ENCODE peak calls at places on chromosomes 3 and 15, in four cellular contexts. One of them, this sample, is unnamed.

GRCh38 chr3:187920871-187921270 is 175.6 kb upstream of the BCL6 start:
- DNase-seq in HCT116: no peak
- DNase-seq in spleen: no peak
- DNase-seq in stomach: no peak
- DNase-seq in this sample: no peak

GRCh38 chr3:110362756-110363155 is 708.9 kb upstream of the NECTIN3 start:
- DNase-seq in HCT116: no peak
- DNase-seq in spleen: no peak
- DNase-seq in stomach: no peak
- DNase-seq in this sample: no peak

GRCh38 chr3:115100172-115100571 is 46.9 kb downstream of the ZBTB20 start:
- DNase-seq in HCT116: no peak
- DNase-seq in spleen: no peak
- DNase-seq in stomach: no peak
- DNase-seq in this sample: no peak

GRCh38 chr3:179432021-179432420 is 19.2 kb downstream of the GNB4 start:
- DNase-seq in HCT116: no peak
- DNase-seq in spleen: no peak
- DNase-seq in stomach: no peak
- DNase-seq in this sample: no peak

GRCh38 chr3:14392231-14392630 is 10.2 kb upstream of the SLC6A6 start:
- DNase-seq in HCT116: no peak
- DNase-seq in spleen: no peak
- DNase-seq in stomach: no peak
- DNase-seq in this sample: no peak

GRCh38 chr15:68145706-68146105 is 59.4 kb downstream of the CALML4 start:
- DNase-seq in HCT116: no peak
- DNase-seq in spleen: no peak
- DNase-seq in stomach: no peak
- DNase-seq in this sample: no peak

GRCh38 chr15:77821188-77821958 is 188.7 kb upstream of the LINGO1 start:
- DNase-seq in HCT116: peak
- DNase-seq in spleen: no peak
- DNase-seq in stomach: peak
- DNase-seq in this sample: peak

GRCh38 chr3:150747909-150748568 is 14.9 kb downstream of the SIAH2 start:
- DNase-seq in HCT116: no peak
- DNase-seq in spleen: no peak
- DNase-seq in stomach: no peak
- DNase-seq in this sample: no peak

GRCh38 chr15:49383266-49383665 is 39.8 kb upstream of the FGF7 start:
- DNase-seq in HCT116: no peak
- DNase-seq in spleen: no peak
- DNase-seq in stomach: no peak
- DNase-seq in this sample: no peak

GRCh38 chr3:38297947-38298711 is 16.0 kb downstream of the SLC22A14 start:
- DNase-seq in HCT116: peak
- DNase-seq in spleen: no peak
- DNase-seq in stomach: no peak
- DNase-seq in this sample: no peak

GRCh38 chr3:20683912-20684311 is 497.9 kb upstream of the SGO1 start:
- DNase-seq in HCT116: no peak
- DNase-seq in spleen: no peak
- DNase-seq in stomach: no peak
- DNase-seq in this sample: no peak

GRCh38 chr15:44289352-44289790 is 852 bp downstream of the GOLM2 start:
- DNase-seq in HCT116: no peak
- DNase-seq in spleen: no peak
- DNase-seq in stomach: no peak
- DNase-seq in this sample: no peak

DNA sequence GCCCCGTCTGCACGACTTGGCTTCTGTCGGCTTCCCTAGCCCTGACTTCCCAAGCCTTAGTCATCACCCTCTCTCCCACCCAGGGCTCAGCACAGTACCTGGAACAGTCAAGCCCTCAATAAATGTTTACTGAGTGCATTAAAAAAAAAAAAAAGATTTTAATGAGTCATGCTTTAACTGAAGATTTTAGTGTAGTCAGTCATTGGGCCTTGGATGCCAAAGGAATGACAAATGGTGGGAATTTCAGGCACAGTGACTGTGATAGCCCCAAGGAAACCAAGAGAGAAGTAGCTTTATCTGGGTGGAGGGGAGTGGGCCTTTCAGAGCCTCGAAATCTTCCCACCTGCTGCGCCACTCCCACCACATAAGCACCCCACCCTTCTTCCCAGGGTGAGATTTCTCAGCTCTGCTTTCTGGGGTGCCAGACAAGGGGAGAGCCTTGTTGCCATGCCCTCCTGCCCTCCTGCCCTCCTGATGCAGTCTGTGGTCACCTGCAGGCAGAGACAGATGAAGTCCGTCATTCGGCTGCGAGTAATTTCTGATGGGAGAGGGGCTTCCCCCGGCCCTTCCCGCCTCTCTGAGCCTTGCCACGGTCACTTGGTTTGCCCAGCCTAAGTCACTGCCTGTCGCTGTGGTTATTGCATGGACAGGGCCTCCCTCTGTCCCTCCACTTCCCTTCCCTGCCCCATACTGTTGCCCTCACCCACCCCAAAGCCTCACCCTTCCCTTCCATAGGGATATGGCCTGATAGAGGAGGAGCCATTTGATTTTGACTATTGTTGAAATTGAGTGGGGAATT is 41.8 kb downstream of the SMAD3 start:
- DNase-seq in HCT116: peak
- DNase-seq in spleen: peak
- DNase-seq in stomach: peak
- DNase-seq in this sample: no peak
- TF ChIP-seq POLR2AphosphoS5 in HCT116: peak
- TF ChIP-seq POLR2AphosphoS5 in spleen: no peak
- TF ChIP-seq POLR2AphosphoS5 in stomach: peak
- TF ChIP-seq POLR2AphosphoS5 in this sample: no peak

DNA sequence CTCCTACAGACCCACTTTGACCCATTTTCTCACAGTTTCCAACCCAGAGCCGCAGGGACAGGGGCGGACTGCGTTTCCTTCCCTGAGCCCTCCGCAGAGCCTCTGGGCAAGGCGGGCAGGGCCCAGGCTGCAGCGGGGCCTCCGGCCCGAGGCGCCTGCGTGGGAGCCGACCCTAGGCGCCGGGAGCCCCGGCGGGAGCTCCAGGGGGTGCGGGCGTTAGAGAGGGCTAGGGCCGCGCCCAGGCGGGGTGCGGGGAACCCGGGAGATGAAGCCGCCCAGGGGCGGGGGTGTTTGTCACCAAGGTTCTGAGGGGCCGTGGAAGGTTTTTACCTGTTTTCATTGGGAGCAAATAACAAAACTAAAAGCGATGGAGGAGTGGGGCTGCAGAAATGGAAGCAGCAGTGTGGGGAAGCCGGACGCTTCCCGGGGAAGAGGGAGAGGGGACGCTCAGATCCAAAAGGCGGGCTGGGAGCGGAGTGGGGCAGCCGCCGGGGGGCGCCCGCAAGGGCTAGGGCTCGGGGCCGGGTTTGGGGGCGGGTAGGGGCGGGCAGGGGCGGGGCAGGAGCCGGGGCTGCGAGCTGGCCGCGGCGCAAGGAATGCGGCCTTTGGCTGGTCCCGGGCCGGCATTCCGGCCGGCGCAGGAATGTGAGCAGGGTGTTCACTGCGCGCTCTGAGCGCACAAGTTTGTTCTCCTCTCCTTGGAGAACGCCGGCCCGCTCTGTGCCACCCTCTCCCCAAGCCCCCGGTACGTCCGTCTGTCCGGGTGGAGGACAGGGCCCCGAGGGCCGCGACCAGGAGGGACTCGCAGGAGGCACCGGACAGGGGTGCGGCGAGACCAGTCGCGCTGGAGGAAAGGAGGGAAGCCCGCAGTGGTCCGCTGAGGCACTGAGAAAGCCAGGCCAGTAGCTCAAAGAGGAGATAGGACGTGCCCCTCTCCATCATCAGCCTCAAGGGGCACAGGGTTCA is 61.1 kb downstream of the AMOTL2 start:
- DNase-seq in HCT116: no peak
- DNase-seq in spleen: peak
- DNase-seq in stomach: peak
- DNase-seq in this sample: no peak
- TF ChIP-seq POLR2A in HCT116: peak
- TF ChIP-seq POLR2A in spleen: no peak
- TF ChIP-seq POLR2A in stomach: no peak
- TF ChIP-seq POLR2A in this sample: no peak

GRCh38 chr15:74525946-74526345 is 15.1 kb upstream of the ARID3B start:
- DNase-seq in HCT116: peak
- DNase-seq in spleen: no peak
- DNase-seq in stomach: no peak
- DNase-seq in this sample: no peak
- TF ChIP-seq POLR2AphosphoS5 in HCT116: no peak
- TF ChIP-seq POLR2AphosphoS5 in spleen: no peak
- TF ChIP-seq POLR2AphosphoS5 in stomach: no peak
- TF ChIP-seq POLR2AphosphoS5 in this sample: no peak

GRCh38 chr3:177827517-177828249 is 630.4 kb upstream of the TBL1XR1 start:
- DNase-seq in HCT116: no peak
- DNase-seq in spleen: no peak
- DNase-seq in stomach: no peak
- DNase-seq in this sample: no peak
- TF ChIP-seq POLR2A in HCT116: no peak
- TF ChIP-seq POLR2A in spleen: no peak
- TF ChIP-seq POLR2A in stomach: no peak
- TF ChIP-seq POLR2A in this sample: no peak

DNA sequence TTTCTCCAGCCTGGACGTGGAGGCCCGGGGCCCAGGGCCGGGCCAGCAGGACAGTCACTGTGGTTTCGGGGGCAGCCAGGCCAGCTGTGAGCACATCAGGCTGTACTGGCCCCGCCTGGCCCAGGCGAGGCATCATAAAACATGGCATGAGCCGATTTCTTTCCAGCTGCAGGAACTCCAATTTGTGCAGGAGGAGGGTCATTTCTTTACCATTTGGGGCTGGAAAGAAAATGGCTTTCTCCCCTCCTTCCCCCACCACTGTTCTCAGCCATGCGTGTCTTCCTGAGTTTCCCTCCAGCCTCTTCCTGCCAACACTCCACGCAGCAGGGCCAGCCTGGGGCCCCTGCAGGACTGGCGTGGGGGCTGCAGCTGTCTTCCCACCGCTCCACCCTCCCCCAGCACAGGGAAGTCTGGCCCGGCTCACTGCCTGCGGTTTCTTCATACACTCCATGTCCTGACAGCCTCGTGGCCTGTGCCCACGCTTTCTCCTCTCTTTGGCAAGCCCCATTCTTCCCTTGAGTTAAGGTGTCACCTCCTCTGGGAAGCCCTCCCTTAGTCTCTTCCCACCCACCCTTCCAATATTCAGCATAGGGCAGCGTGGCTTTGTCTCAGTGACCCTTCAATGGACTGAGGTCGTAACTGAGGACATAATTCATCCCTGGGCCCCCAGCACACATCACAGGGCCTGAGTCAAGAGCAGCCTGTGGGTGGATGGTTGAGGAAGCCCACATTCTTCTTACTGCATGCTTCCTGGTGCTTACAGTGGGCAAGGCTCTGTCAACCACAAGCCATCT is 135.8 kb downstream of the CHSY1 start:
- DNase-seq in HCT116: no peak
- DNase-seq in spleen: peak
- DNase-seq in stomach: no peak
- DNase-seq in this sample: no peak
- TF ChIP-seq POLR2AphosphoS5 in HCT116: no peak
- TF ChIP-seq POLR2AphosphoS5 in spleen: peak
- TF ChIP-seq POLR2AphosphoS5 in stomach: no peak
- TF ChIP-seq POLR2AphosphoS5 in this sample: no peak

DNA sequence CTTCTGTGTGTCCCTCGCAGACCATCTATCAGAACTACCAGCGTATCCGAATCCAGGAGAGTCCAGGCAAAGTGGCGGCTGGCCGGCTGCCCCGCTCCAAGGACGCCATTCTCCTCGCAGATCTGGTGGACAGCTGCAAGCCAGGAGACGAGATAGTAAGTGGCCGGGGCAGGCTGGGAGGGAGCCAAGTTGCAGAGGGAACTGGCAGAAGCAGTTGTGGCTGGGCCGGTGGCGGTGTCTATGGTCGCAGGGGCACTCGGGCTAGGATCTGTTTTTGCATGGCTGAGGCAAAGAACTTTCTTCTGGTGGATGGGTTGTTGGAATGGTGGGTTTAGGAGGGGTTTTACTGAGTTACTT is 10.1 kb downstream of the MCM2 start:
- DNase-seq in HCT116: no peak
- DNase-seq in spleen: peak
- DNase-seq in stomach: no peak
- DNase-seq in this sample: no peak
- TF ChIP-seq POLR2A in HCT116: no peak
- TF ChIP-seq POLR2A in spleen: no peak
- TF ChIP-seq POLR2A in stomach: no peak
- TF ChIP-seq POLR2A in this sample: no peak

GRCh38 chr15:82679626-82680199 is 30.0 kb downstream of the AP3B2 start:
- DNase-seq in HCT116: no peak
- DNase-seq in spleen: no peak
- DNase-seq in stomach: no peak
- DNase-seq in this sample: no peak

GRCh38 chr15:82674873-82675272 is 27.7 kb upstream of the CPEB1 start:
- DNase-seq in HCT116: no peak
- DNase-seq in spleen: no peak
- DNase-seq in stomach: no peak
- DNase-seq in this sample: no peak

GRCh38 chr15:82677720-82678323 is 30.7 kb upstream of the CPEB1 start:
- DNase-seq in HCT116: no peak
- DNase-seq in spleen: no peak
- DNase-seq in stomach: no peak
- DNase-seq in this sample: no peak

GRCh38 chr15:82681371-82681770 is 28.3 kb downstream of the AP3B2 start:
- DNase-seq in HCT116: no peak
- DNase-seq in spleen: no peak
- DNase-seq in stomach: no peak
- DNase-seq in this sample: no peak

DNA sequence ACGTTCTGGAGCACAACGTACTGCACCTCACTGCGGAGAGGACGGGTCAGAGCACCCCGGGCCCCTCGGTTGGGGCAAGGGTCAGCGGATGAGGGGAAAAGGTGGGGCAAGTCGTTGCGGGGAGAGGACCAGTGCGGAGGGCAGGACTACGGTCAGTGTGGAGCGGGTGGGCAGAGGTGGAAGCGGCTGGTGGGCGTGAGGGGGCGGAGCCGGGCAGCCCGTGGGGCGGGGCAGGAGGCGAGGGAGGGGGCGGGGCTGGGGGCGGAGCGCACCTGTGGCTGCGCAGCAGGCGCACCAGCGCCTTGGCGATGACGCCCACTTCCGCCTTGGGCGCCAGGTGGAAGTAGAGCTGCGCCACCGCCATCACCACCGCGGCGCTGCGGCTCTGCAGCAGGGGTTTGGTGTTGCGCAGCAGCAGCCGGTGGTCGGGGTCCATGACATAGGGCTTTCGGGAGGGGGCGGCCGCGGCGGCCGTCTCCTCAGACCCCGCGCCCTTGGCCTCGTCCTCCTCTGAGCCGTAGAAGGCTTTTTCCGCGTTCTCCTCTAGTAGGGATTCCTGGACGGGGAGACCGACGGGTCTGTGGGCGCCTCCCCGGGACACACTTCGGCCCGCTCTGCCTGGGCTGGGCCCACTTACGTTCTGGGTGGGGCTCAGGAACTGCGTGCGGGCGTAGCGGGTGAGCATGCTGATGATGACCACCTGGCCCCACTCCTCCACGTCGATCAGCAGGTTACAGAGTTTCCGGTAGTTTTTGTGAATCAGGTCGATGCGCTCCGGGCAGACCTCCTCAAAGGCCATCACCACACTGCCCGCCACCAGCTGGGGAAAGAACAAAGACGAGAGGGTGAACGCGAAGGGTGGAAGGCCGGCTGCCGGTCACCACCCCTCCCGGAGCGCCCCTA is 29.2 kb downstream of the AP3B2 start:
- DNase-seq in HCT116: no peak
- DNase-seq in spleen: peak
- DNase-seq in stomach: peak
- DNase-seq in this sample: peak
- TF ChIP-seq POLR2AphosphoS5 in HCT116: no peak
- TF ChIP-seq POLR2AphosphoS5 in spleen: peak
- TF ChIP-seq POLR2AphosphoS5 in stomach: peak
- TF ChIP-seq POLR2AphosphoS5 in this sample: no peak